ENCODE peak calls at places on chromosomes 7 and 10, in eight cellular contexts. J is cardiac muscle cell, I is neuronal stem cell, G is stomach, C is IMR-90, R is A549, E is ovary, A is tibial nerve. U is an unnamed sample.

GRCh38 chr10:43415544-43415943 is 6.6 kb upstream of the HNRNPF start:
- DNase-seq in I (no peak), R (no peak), C (no peak), E (no peak), A (no peak), G (no peak), J (no peak), U (no peak)

GRCh38 chr10:62584216-62584615 is 210.0 kb downstream of the ZNF365 start:
- DNase-seq in A (no peak), R (no peak), E (no peak), I (no peak), G (no peak), C (peak), J (peak), U (no peak)

GRCh38 chr10:70271996-70272924 is 11.5 kb downstream of the NPFFR1 start:
- DNase-seq in E (peak), C (no peak), R (no peak), A (peak), I (no peak), J (no peak), G (peak), U (no peak)

GRCh38 chr7:24812313-24812945 is 55.2 kb upstream of the GSDME start:
- DNase-seq in G (peak), I (peak), A (peak), C (peak), R (peak), E (peak), J (peak), U (peak)

GRCh38 chr7:100556541-100556940 is 17.2 kb downstream of the SAP25 start:
- DNase-seq in G (no peak), A (no peak), R (no peak), E (no peak), I (no peak), J (peak), C (peak), U (no peak)

GRCh38 chr7:42549866-42550485 is 313.0 kb upstream of the GLI3 start:
- DNase-seq in A (no peak), G (no peak), I (no peak), R (no peak), J (no peak), E (no peak), C (no peak), U (no peak)

GRCh38 chr7:148472406-148472805 is 118.2 kb upstream of the C7orf33 start:
- DNase-seq in R (no peak), I (no peak), C (no peak), J (no peak), A (no peak), G (peak), E (no peak), U (no peak)

GRCh38 chr7:129468547-129468946 is 33.8 kb upstream of the SMKR1 start:
- DNase-seq in E (no peak), A (no peak), C (no peak), I (no peak), R (no peak), J (no peak), G (no peak), U (no peak)

GRCh38 chr7:140557069-140557468 is 77.8 kb upstream of the MKRN1 start:
- DNase-seq in G (no peak), A (no peak), C (no peak), E (no peak), J (no peak), R (no peak), I (no peak), U (no peak)

GRCh38 chr7:140923358-140924006 is 1.2 kb downstream of the BRAF start:
- DNase-seq in J (peak), G (no peak), A (peak), R (peak), C (no peak), I (peak), E (no peak), U (no peak)

GRCh38 chr10:132193907-132194552 is 7.3 kb downstream of the DPYSL4 start:
- DNase-seq in A (no peak), J (peak), G (no peak), C (no peak), I (no peak), E (no peak), R (no peak), U (peak)

GRCh38 chr7:125195156-125195555 is 265.5 kb upstream of the POT1 start:
- DNase-seq in E (no peak), A (no peak), I (no peak), C (no peak), J (no peak), G (no peak), R (no peak), U (no peak)

GRCh38 chr10:101060951-101061813 is 607 bp upstream of the KAZALD1 start:
- DNase-seq in J (peak), C (peak), G (peak), A (peak), I (peak), R (peak), E (peak), U (peak)

GRCh38 chr7:54841772-54842707 is 83.0 kb upstream of the SEC61G start:
- DNase-seq in E (no peak), R (peak), A (no peak), G (no peak), C (peak), I (no peak), J (peak), U (no peak)

GRCh38 chr10:14648936-14649335 is 125.8 kb downstream of the FAM107B start:
- DNase-seq in A (no peak), G (no peak), E (no peak), I (no peak), J (no peak), C (no peak), R (no peak), U (no peak)

GRCh38 chr10:84896909-84897308 is 568.5 kb downstream of the CCSER2 start:
- DNase-seq in A (no peak), J (no peak), R (no peak), I (no peak), G (no peak), C (no peak), E (no peak), U (no peak)

GRCh38 chr7:91212592-91212991 is 51.6 kb upstream of the FZD1 start:
- DNase-seq in C (peak), R (no peak), A (no peak), J (no peak), G (no peak), I (no peak), E (no peak), U (no peak)

GRCh38 chr7:80392229-80393169 is 119.4 kb downstream of the GNAT3 start:
- DNase-seq in A (no peak), R (peak), J (peak), G (no peak), C (peak), E (no peak), I (no peak), U (no peak)

GRCh38 chr7:51121945-51122425 is 194.6 kb downstream of the COBL start:
- DNase-seq in J (peak), E (no peak), R (no peak), I (peak), G (no peak), C (no peak), A (no peak), U (no peak)

GRCh38 chr7:96219382-96220130 is 102.3 kb downstream of the SLC25A13 start:
- DNase-seq in I (no peak), E (no peak), R (peak), C (peak), J (peak), A (peak), G (no peak), U (no peak)

GRCh38 chr7:129053938-129054437 is 923 bp downstream of the TNPO3 start:
- DNase-seq in R (no peak), I (peak), E (no peak), G (no peak), J (peak), A (no peak), C (peak), U (no peak)

GRCh38 chr10:132539431-132539839 is 1.8 kb downstream of the INPP5A start:
- DNase-seq in G (peak), J (no peak), C (no peak), E (no peak), I (no peak), A (no peak), R (no peak), U (peak)

GRCh38 chr10:17445400-17445998 is 8.9 kb downstream of the ST8SIA6 start:
- DNase-seq in G (no peak), R (no peak), J (no peak), I (no peak), A (no peak), C (no peak), E (no peak), U (no peak)

GRCh38 chr7:1967512-1968396 is 265.0 kb downstream of the MAD1L1 start:
- DNase-seq in E (no peak), I (no peak), J (no peak), C (no peak), A (no peak), R (no peak), G (no peak), U (no peak)

GRCh38 chr7:100778061-100778621 is 44.7 kb downstream of the ZAN start:
- DNase-seq in C (no peak), E (no peak), A (no peak), R (no peak), G (no peak), I (no peak), J (no peak), U (no peak)

GRCh38 chr7:135169936-135170222 is 628 bp downstream of the CYREN start:
- DNase-seq in G (no peak), R (no peak), I (no peak), E (no peak), J (no peak), A (no peak), C (no peak), U (no peak)

DNA sequence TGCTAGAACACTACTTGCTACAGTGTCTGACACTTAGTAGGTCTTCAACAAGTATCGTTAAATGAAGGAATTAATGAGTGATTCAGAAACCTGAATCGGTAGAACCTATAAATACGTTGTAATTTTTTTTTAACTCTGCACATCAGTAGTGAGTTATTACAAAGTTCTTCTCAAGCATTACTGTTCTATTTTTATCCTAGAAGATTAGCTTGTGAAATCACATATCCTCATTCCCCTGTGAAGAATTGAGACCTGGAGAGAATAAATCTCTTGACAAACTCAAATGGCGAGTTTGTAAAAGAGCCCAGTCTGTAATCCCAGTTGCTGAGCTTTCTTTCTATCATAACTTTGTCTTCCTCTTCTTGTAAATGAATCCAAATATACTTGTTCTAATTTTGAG is 34.7 kb downstream of the HYAL4 start:
- DNase-seq in E (no peak), A (no peak), I (no peak), G (no peak), R (no peak), C (no peak), J (no peak), U (no peak)
- H3K27ac ChIP-seq in E (no peak), A (no peak), I (no peak), G (no peak), R (no peak), C (no peak), J (no peak), U (no peak)

GRCh38 chr7:45039106-45039505 is 39.1 kb downstream of the CCM2 start:
- DNase-seq in G (no peak), J (no peak), I (no peak), A (no peak), R (no peak), C (no peak), E (no peak), U (no peak)
- H3K27ac ChIP-seq in G (no peak), J (no peak), I (no peak), A (no peak), R (no peak), C (no peak), E (no peak), U (peak)

GRCh38 chr10:110498087-110498981 is 627 bp downstream of the DUSP5 start:
- DNase-seq in C (peak), J (peak), R (peak), A (no peak), G (peak), I (no peak), E (peak), U (peak)
- H3K27ac ChIP-seq in C (peak), J (peak), R (peak), A (peak), G (peak), I (no peak), E (peak), U (no peak)

DNA sequence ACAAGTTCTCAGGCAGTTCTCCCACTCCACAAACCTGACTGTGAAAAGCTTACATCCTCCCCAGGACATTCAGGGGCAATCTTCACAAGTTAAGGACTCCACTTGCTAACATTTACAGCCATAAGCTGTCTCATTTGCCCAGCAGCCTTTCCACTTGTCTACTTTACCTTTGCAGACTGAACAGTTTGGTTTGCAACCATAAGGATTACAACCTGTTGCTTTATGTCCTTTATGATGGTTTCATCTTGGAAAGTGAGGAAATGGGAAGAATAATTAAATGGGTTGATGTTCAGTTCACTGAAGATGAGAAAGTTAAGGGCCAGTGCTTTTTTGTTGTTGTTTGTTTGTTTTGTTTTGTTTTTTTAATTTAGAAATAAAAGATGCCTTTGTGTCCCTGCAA is 92.4 kb downstream of the FAM204A start:
- DNase-seq in C (no peak), I (no peak), G (no peak), R (no peak), A (no peak), E (no peak), J (no peak), U (no peak)
- H3K27ac ChIP-seq in C (no peak), I (no peak), G (no peak), R (no peak), A (no peak), E (no peak), J (no peak), U (no peak)

GRCh38 chr7:128011079-128011670 is 20.1 kb downstream of the LRRC4 start:
- DNase-seq in C (no peak), A (no peak), J (no peak), E (no peak), I (no peak), R (no peak), G (no peak), U (no peak)
- H3K27ac ChIP-seq in C (no peak), A (no peak), J (peak), E (no peak), I (peak), R (no peak), G (no peak), U (no peak)

GRCh38 chr10:125024496-125025234 is 82.7 kb downstream of the ZRANB1 start:
- DNase-seq in J (no peak), E (no peak), R (no peak), A (no peak), I (no peak), C (no peak), G (no peak), U (no peak)

GRCh38 chr10:125023862-125024495 is 82.1 kb downstream of the ZRANB1 start:
- DNase-seq in A (peak), I (no peak), C (no peak), E (peak), R (no peak), J (no peak), G (peak), U (no peak)

GRCh38 chr10:125022671-125023070 is 80.7 kb downstream of the ZRANB1 start:
- DNase-seq in A (no peak), G (no peak), I (no peak), R (no peak), C (no peak), J (no peak), E (no peak), U (no peak)

GRCh38 chr10:125021686-125022374 is 79.9 kb downstream of the ZRANB1 start:
- DNase-seq in E (no peak), G (no peak), C (no peak), I (no peak), A (no peak), J (no peak), R (no peak), U (no peak)

GRCh38 chr10:125023269-125023668 is 81.3 kb downstream of the ZRANB1 start:
- DNase-seq in C (no peak), J (no peak), G (peak), R (no peak), I (no peak), A (no peak), E (no peak), U (no peak)
- H3K27ac ChIP-seq in C (no peak), J (peak), G (peak), R (no peak), I (no peak), A (no peak), E (no peak), U (no peak)

DNA sequence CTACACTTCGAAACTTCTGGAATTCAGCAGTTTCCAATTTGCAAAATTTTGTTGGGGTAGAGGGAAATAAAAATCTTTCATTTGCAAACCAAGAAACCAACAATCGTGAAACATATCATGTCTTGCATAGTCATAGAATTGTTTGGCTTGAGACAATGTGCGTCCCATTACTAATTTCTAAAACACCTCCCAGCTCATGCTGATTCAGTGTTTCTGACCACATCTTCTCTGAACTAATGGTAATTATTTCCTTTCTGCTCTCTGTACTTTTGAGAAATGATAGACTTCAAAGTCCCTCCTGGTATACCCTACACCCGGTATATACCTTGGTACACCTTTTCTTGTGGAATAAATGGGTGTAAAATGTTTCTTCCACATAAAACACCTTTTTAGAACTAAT is 41.8 kb upstream of the TSPAN13 start:
- DNase-seq in J (peak), A (no peak), R (no peak), I (no peak), C (no peak), E (no peak), G (no peak), U (no peak)
- H3K27ac ChIP-seq in J (no peak), A (no peak), R (no peak), I (no peak), C (no peak), E (no peak), G (no peak), U (no peak)